ENCODE peak calls at places on chromosomes 5 and 9, in four cellular contexts. O is effector memory CD4-positive, alpha-beta T cell; D is aorta; G is cardiac muscle cell. Z is an unnamed sample.
A peak's percentile ranks its signal among the peaks of the same experiment; 100 is the strongest.

GRCh38 chr5:139137703-139138102 is 60.5 kb downstream of the SIL1 start:
- DNase-seq in O (no peak), D (no peak), G (peak; percentile 41), Z (no peak)

GRCh38 chr9:79480639-79481038 is 91.1 kb upstream of the TLE4 start:
- DNase-seq in D (no peak), G (no peak), O (no peak), Z (no peak)

GRCh38 chr5:83924891-83925290 is 204.2 kb upstream of the HAPLN1 start:
- DNase-seq in O (no peak), D (no peak), G (no peak), Z (no peak)

GRCh38 chr9:112784020-112784788 is 33.6 kb downstream of the SNX30 start:
- DNase-seq in O (no peak), G (peak; percentile 43), D (no peak), Z (no peak)

GRCh38 chr9:69400470-69400869 is 75.5 kb downstream of the ENTREP1 start:
- DNase-seq in D (no peak), G (no peak), O (no peak), Z (no peak)

GRCh38 chr5:105506692-105507277 is 1944.2 kb upstream of the NUDT12 start:
- DNase-seq in O (no peak), G (peak; percentile 41), D (no peak), Z (no peak)

GRCh38 chr9:114613087-114613486 is 2.0 kb downstream of the TMEM268 start:
- DNase-seq in G (no peak), O (no peak), D (no peak), Z (no peak)

GRCh38 chr9:75889577-75889976 is 896 bp upstream of the PCSK5 start:
- DNase-seq in G (peak; percentile 7), D (no peak), O (no peak), Z (peak; percentile 44)

GRCh38 chr9:2050236-2050635 is 35.1 kb downstream of the SMARCA2 start:
- DNase-seq in O (no peak), D (no peak), G (no peak), Z (no peak)

GRCh38 chr5:170095687-170096086 is 10.0 kb upstream of the FOXI1 start:
- DNase-seq in G (no peak), D (no peak), O (no peak), Z (no peak)

GRCh38 chr9:73166453-73166852 is 14.8 kb downstream of the ANXA1 start:
- DNase-seq in G (no peak), D (no peak), O (no peak), Z (no peak)

GRCh38 chr9:2824564-2824963 is 19.3 kb downstream of the PUM3 start:
- DNase-seq in D (no peak), O (no peak), G (peak; percentile 37), Z (no peak)

GRCh38 chr9:19998153-19998552 is 209.3 kb upstream of the SLC24A2 start:
- DNase-seq in D (no peak), O (no peak), G (no peak), Z (no peak)

GRCh38 chr5:90613918-90614504 is 55.4 kb downstream of the ADGRV1 start:
- DNase-seq in G (no peak), D (no peak), O (no peak), Z (no peak)

GRCh38 chr9:27157086-27157485 is 48.1 kb downstream of the TEK start:
- DNase-seq in D (no peak), G (no peak), O (no peak), Z (no peak)

GRCh38 chr9:128724744-128725211 is 851 bp upstream of the ZDHHC12 start:
- DNase-seq in O (peak; percentile 34), G (peak; percentile 44), D (peak; percentile 84), Z (no peak)

GRCh38 chr5:36826694-36827093 is 49.9 kb upstream of the NIPBL start:
- DNase-seq in G (no peak), O (no peak), D (no peak), Z (no peak)

GRCh38 chr9:73031350-73031749 is 78.5 kb upstream of the ALDH1A1 start:
- DNase-seq in G (no peak), D (no peak), O (no peak), Z (no peak)

GRCh38 chr5:115398726-115399125 is 102.3 kb upstream of the CCDC112 start:
- DNase-seq in D (no peak), O (no peak), G (no peak), Z (no peak)

GRCh38 chr5:139765409-139766217 is 30.0 kb upstream of the PSD2 start:
- DNase-seq in D (peak; percentile 85), O (peak; percentile 66), G (peak; percentile 90), Z (peak; percentile 91)

GRCh38 chr5:54311178-54311811 is 922 bp upstream of the ARL15 start:
- DNase-seq in O (no peak), G (peak; percentile 47), D (no peak), Z (no peak)

GRCh38 chr9:21316860-21317259 is 11.7 kb upstream of the IFNA5 start:
- DNase-seq in O (no peak), G (no peak), D (no peak), Z (no peak)

DNA sequence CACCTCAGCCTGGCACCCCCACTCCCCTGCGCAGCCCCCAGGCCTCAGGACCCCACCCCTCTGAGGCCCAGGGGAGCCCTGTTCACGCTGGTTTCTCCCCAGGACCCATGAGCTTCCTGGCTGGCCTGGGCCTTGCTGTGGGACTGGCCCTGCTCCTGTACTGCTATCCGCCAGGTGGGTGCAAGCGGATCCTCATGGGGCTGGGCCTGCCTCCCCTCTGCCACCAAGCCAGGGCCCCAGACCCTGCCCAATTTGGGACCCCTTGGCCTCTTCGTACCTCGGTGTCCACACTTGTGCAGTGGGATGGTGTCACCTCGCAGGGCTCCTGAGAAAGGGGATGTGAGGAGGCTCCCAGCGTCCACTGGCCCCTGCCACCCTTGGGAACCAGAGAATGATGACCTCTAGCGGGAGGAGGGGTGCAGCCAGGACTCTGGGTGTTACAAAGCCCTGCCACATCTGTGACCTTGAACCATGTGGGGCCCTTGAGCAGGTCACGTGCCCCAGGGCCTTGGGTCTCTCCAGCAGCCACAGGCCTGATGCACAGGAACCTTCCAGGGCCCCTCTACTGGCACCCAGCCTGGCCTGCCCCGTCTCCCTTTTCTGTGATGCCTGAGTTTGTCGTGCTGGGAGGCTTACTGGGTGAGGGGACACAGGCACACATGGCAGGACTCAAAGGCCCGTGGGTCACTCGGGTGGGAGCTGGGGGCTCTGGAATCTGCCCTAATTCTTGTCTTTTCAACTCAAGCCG is 16.3 kb downstream of the CARD19 start:
- DNase-seq in D (peak; percentile 51), G (no peak), O (no peak), Z (no peak)
- H3K4me1 ChIP-seq in D (no peaks in the 10 kb centered on the region), G (peaks cover 3% of the 10 kb centered on the region), O (peaks cover 24% of the 10 kb centered on the region), Z (peaks cover 4% of the 10 kb centered on the region)

GRCh38 chr9:78314550-78314949 is 17.6 kb downstream of the PSAT1 start:
- DNase-seq in G (no peak), D (no peak), O (no peak), Z (no peak)

GRCh38 chr9:78320030-78320693 is 23.2 kb downstream of the PSAT1 start:
- DNase-seq in O (no peak), G (no peak), D (no peak), Z (no peak)

GRCh38 chr9:78319197-78320029 is 22.5 kb downstream of the PSAT1 start:
- DNase-seq in G (no peak), D (no peak), O (no peak), Z (no peak)

GRCh38 chr9:78314953-78315870 is 18.3 kb downstream of the PSAT1 start:
- DNase-seq in D (no peak), G (no peak), O (no peak), Z (no peak)

DNA sequence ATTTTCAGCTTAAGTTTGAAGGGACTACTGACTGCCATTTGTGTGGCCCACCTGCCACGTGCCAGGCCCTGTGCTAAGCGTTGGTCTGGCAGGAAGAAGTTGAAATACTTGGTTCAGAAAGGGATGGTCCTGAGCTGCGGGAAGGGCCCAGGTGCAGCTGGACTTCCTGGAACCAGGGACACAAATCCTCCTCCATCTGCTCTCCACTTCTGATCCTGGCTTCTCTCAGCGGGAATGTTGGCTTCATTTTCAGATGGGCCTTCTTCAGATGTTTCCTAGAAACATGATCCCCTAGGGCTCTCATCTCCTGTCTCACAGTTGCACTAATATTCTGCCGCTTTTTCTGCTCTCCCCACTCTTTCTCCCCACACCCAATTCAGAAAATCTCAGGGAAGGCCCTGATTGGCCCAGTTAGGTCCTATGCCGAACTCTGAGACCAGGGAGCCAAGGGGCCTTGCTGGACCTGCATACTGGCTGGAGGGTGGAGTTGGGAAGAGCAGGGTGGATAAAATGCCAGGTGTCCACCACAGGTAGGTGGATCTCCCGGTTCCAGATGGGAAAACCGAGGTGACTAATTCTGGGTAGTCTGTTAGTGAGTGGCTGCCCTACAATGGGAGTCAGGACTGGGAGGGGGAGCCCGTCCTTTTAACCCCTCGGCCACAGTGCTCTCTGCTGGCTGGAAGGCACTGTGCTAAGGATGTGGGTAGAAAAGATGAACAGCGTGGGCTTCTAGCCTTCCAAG is 19.4 kb downstream of the PSAT1 start:
- DNase-seq in O (no peak), D (no peak), G (no peak), Z (no peak)
- H3K36me3 ChIP-seq in O (peaks cover 2% of the 10 kb centered on the region), D (no peaks in the 10 kb centered on the region), G (peaks cover 5% of the 10 kb centered on the region), Z (no peaks in the 10 kb centered on the region)

DNA sequence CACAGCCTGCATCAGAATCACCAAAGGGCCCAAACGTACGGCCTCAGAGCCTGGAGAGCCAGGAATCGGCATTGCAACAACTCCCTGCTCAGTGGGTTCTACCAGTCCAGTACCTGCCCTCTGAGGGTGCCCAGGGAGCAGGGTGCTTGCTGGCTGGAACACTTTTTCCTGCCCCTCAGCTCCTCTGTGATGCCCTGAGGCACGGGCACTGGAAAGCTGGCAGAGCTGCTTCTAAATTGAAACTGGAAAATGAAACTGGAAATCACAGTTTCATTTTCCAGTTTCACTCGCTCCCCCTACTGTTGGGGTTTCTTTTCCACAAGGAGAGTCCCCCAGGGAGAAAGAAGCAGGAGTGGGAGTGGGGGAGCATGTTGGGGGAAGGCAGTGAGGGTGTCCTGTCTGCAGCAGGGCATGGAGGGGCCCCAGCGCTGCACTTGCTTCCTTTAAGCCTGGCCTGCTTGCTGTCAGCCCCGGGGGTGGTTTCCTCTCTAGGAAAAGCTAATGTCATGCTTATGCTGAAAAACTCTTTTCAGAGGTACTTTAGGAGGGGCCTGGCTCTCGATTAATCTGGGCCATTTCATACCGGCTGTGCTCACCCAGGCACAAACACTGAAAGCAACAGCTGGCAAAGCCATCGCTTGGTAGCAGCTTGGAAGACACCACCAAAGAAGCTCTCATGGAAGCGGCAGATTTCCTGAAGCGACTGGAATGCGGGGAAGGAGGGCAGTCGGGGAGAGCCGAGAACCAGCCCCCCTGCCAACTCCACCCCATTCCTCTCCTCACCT is 26.2 kb downstream of the IRF1 start:
- DNase-seq in G (no peak), O (no peak), D (no peak), Z (no peak)
- H3K4me1 ChIP-seq in G (no peaks in the 10 kb centered on the region), O (peaks cover 75% of the 10 kb centered on the region), D (no peaks in the 10 kb centered on the region), Z (peaks cover 92% of the 10 kb centered on the region)

GRCh38 chr5:134610715-134611114 is 21.9 kb downstream of the SAR1B start:
- DNase-seq in O (no peak), D (no peak), G (no peak), Z (no peak)

GRCh38 chr5:134608555-134608954 is 24.1 kb downstream of the SAR1B start:
- DNase-seq in G (no peak), D (no peak), O (no peak), Z (no peak)

GRCh38 chr5:134609232-134609851 is 23.3 kb downstream of the SAR1B start:
- DNase-seq in G (no peak), D (no peak), O (no peak), Z (no peak)

GRCh38 chr5:134614461-134615085 is 18.1 kb downstream of the SAR1B start:
- DNase-seq in O (no peak), G (no peak), D (no peak), Z (no peak)

DNA sequence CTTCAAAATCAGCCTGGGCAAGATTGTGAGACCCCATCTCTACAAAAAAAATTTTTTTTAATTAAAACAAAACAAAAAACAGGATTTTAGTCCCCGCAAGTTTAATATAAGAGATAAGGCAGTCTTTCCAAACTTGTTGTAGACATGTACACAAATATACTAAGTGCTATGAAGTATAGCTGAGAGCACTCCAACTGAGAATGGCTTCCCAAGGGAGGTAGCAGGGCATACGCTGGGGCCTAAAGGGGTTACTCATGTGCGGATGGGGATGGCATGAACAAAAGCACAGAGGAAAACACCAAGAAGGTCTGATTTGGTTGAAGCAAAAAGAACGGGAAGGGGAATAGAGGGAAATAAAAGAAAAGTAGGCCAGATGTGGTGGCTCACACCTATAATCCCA is 21.1 kb downstream of the SAR1B start:
- DNase-seq in G (no peak), D (no peak), O (no peak), Z (no peak)
- H3K36me3 ChIP-seq in G (peaks cover 49% of the 10 kb centered on the region), D (peaks cover 13% of the 10 kb centered on the region), O (peaks cover 59% of the 10 kb centered on the region), Z (peaks cover 62% of the 10 kb centered on the region)

Z was measured in naive thymus-derived CD4-positive, alpha-beta T cell.